ENCODE peak calls at places on chromosomes 4 and X, in five cellular contexts. K, V, D, I and Q are unnamed samples.

GRCh38 chr4:126718161-126718560 is 914.6 kb upstream of the INTU start:
- DNase-seq in K (no peak), V (no peak), D (no peak), I (no peak), Q (no peak)

GRCh38 chr4:13700196-13701140 is 72.9 kb upstream of the BOD1L1 start:
- DNase-seq in K (no peak), V (peak), D (no peak), I (no peak), Q (no peak)

GRCh38 chr4:2828758-2829181 is 14.9 kb upstream of the ADD1 start:
- DNase-seq in K (no peak), V (no peak), D (no peak), I (no peak), Q (no peak)

GRCh38 chr4:37717575-37717974 is 31.4 kb upstream of the RELL1 start:
- DNase-seq in K (no peak), V (no peak), D (no peak), I (no peak), Q (no peak)

GRCh38 chr4:24003926-24004325 is 114.1 kb upstream of the PPARGC1A start:
- DNase-seq in K (no peak), V (no peak), D (no peak), I (no peak), Q (no peak)

GRCh38 chr4:146029147-146029546 is 90.5 kb upstream of the ZNF827 start:
- DNase-seq in K (no peak), V (peak), D (no peak), I (no peak), Q (no peak)

GRCh38 chr4:71141125-71141524 is 147.7 kb downstream of the DCK start:
- DNase-seq in K (peak), V (no peak), D (no peak), I (no peak), Q (no peak)

GRCh38 chrX:44918722-44919121 is 45.7 kb downstream of the KDM6A start:
- DNase-seq in K (no peak), V (no peak), D (no peak), I (no peak), Q (no peak)

GRCh38 chr4:2914220-2915126 is 48.7 kb downstream of the NOP14 start:
- DNase-seq in K (no peak), V (no peak), D (no peak), I (no peak), Q (no peak)

GRCh38 chr4:91924625-91925024 is 379.1 kb upstream of the GRID2 start:
- DNase-seq in K (no peak), V (no peak), D (no peak), I (no peak), Q (no peak)

GRCh38 chr4:156280726-156281125 is 327.1 kb upstream of the CTSO start:
- DNase-seq in K (no peak), V (no peak), D (no peak), I (no peak), Q (no peak)

GRCh38 chr4:100008048-100008447 is 58.0 kb upstream of the H2AZ1 start:
- DNase-seq in K (no peak), V (peak), D (no peak), I (no peak), Q (no peak)

GRCh38 chr4:53748328-53748772 is 157.1 kb upstream of the LNX1 start:
- DNase-seq in K (no peak), V (no peak), D (no peak), I (no peak), Q (no peak)

GRCh38 chr4:54063737-54064316 is 578 bp downstream of the CHIC2 start:
- DNase-seq in K (peak), V (no peak), D (peak), I (peak), Q (no peak)